ENCODE peak calls at places on chromosome 9, in six cellular contexts. One of them, this sample, is unnamed. For H3K4me1, the result is how much of the 10 kb centered on the place peaks cover.

GRCh38 chr9:34079181-34079580 is 30.5 kb upstream of the UBAP2 start:
- DNase-seq in esophagus muscularis mucosa: no peak
- DNase-seq in H1: no peak
- DNase-seq in transverse colon: no peak
- DNase-seq in prostate gland: no peak
- DNase-seq in suprapubic skin: no peak
- DNase-seq in this sample: no peak

GRCh38 chr9:4228606-4229005 is 71.3 kb downstream of the GLIS3 start:
- DNase-seq in esophagus muscularis mucosa: no peak
- DNase-seq in H1: no peak
- DNase-seq in transverse colon: no peak
- DNase-seq in prostate gland: no peak
- DNase-seq in suprapubic skin: no peak
- DNase-seq in this sample: no peak

GRCh38 chr9:68446836-68447235 is 90.4 kb downstream of the PGM5 start:
- DNase-seq in esophagus muscularis mucosa: no peak
- DNase-seq in H1: no peak
- DNase-seq in transverse colon: peak
- DNase-seq in prostate gland: peak
- DNase-seq in suprapubic skin: no peak
- DNase-seq in this sample: no peak

GRCh38 chr9:87007711-87008360 is 60.5 kb upstream of the GAS1 start:
- DNase-seq in esophagus muscularis mucosa: no peak
- DNase-seq in H1: no peak
- DNase-seq in transverse colon: no peak
- DNase-seq in prostate gland: no peak
- DNase-seq in suprapubic skin: no peak
- DNase-seq in this sample: no peak

GRCh38 chr9:68979538-68980314 is 34.2 kb downstream of the PRKACG start:
- DNase-seq in esophagus muscularis mucosa: no peak
- DNase-seq in H1: no peak
- DNase-seq in transverse colon: peak
- DNase-seq in prostate gland: no peak
- DNase-seq in suprapubic skin: no peak
- DNase-seq in this sample: no peak

GRCh38 chr9:87077986-87078385 is 130.7 kb upstream of the GAS1 start:
- DNase-seq in esophagus muscularis mucosa: no peak
- DNase-seq in H1: no peak
- DNase-seq in transverse colon: no peak
- DNase-seq in prostate gland: no peak
- DNase-seq in suprapubic skin: no peak
- DNase-seq in this sample: no peak

GRCh38 chr9:117075636-117076035 is 339.2 kb downstream of the ASTN2 start:
- DNase-seq in esophagus muscularis mucosa: no peak
- DNase-seq in H1: no peak
- DNase-seq in transverse colon: no peak
- DNase-seq in prostate gland: no peak
- DNase-seq in suprapubic skin: no peak
- DNase-seq in this sample: no peak

GRCh38 chr9:18910858-18911257 is 122.2 kb downstream of the SAXO1 start:
- DNase-seq in esophagus muscularis mucosa: peak
- DNase-seq in H1: no peak
- DNase-seq in transverse colon: no peak
- DNase-seq in prostate gland: no peak
- DNase-seq in suprapubic skin: no peak
- DNase-seq in this sample: no peak

GRCh38 chr9:7785813-7786212 is 13.8 kb downstream of the DMAC1 start:
- DNase-seq in esophagus muscularis mucosa: no peak
- DNase-seq in H1: no peak
- DNase-seq in transverse colon: no peak
- DNase-seq in prostate gland: no peak
- DNase-seq in suprapubic skin: no peak
- DNase-seq in this sample: no peak

GRCh38 chr9:126698756-126699155 is 85.0 kb downstream of the LMX1B start:
- DNase-seq in esophagus muscularis mucosa: no peak
- DNase-seq in H1: no peak
- DNase-seq in transverse colon: no peak
- DNase-seq in prostate gland: no peak
- DNase-seq in suprapubic skin: no peak
- DNase-seq in this sample: no peak

GRCh38 chr9:136882109-136882946 is 4.0 kb upstream of the TRAF2 start:
- DNase-seq in esophagus muscularis mucosa: no peak
- DNase-seq in H1: no peak
- DNase-seq in transverse colon: peak
- DNase-seq in prostate gland: no peak
- DNase-seq in suprapubic skin: no peak
- DNase-seq in this sample: peak

GRCh38 chr9:36210722-36211121 is 20.0 kb downstream of the CLTA start:
- DNase-seq in esophagus muscularis mucosa: no peak
- DNase-seq in H1: no peak
- DNase-seq in transverse colon: no peak
- DNase-seq in prostate gland: no peak
- DNase-seq in suprapubic skin: no peak
- DNase-seq in this sample: no peak

GRCh38 chr9:4114569-4115505 is 185.0 kb downstream of the GLIS3 start:
- DNase-seq in esophagus muscularis mucosa: no peak
- DNase-seq in H1: no peak
- DNase-seq in transverse colon: no peak
- DNase-seq in prostate gland: no peak
- DNase-seq in suprapubic skin: no peak
- DNase-seq in this sample: no peak

GRCh38 chr9:76887951-76888350 is 18.0 kb downstream of the PRUNE2 start:
- DNase-seq in esophagus muscularis mucosa: no peak
- DNase-seq in H1: no peak
- DNase-seq in transverse colon: no peak
- DNase-seq in prostate gland: no peak
- DNase-seq in suprapubic skin: no peak
- DNase-seq in this sample: no peak

GRCh38 chr9:10366171-10366779 is 246.5 kb downstream of the PTPRD start:
- DNase-seq in esophagus muscularis mucosa: no peak
- DNase-seq in H1: no peak
- DNase-seq in transverse colon: no peak
- DNase-seq in prostate gland: peak
- DNase-seq in suprapubic skin: no peak
- DNase-seq in this sample: no peak

GRCh38 chr9:93594041-93594756 is 17.8 kb downstream of the PHF2 start:
- DNase-seq in esophagus muscularis mucosa: no peak
- DNase-seq in H1: peak
- DNase-seq in transverse colon: peak
- DNase-seq in prostate gland: no peak
- DNase-seq in suprapubic skin: peak
- DNase-seq in this sample: peak
- H3K4me1 ChIP-seq in esophagus muscularis mucosa: half or more
- H3K4me1 ChIP-seq in H1: under half
- H3K4me1 ChIP-seq in transverse colon: under half
- H3K4me1 ChIP-seq in prostate gland: under half
- H3K4me1 ChIP-seq in suprapubic skin: half or more
- H3K4me1 ChIP-seq in this sample: under half

DNA sequence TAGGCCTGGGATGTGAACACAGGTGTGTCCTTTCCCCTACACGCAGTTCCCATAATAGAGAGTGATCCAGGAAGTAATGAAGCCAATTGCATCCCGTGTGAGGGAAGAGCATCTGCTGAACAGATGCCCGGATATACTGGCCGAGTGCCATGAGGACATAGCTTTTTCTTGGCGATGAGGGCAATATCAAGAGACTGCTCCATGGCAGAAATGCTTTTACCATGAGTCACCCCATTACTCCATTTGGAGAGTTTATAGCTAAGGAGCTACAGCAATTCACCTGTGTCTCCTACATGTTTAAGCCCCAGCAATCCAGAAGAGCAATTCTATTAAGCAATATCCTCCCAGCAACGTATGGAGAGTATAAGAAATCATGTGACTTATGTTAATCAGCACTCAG is 222.0 kb upstream of the KLF4 start:
- DNase-seq in esophagus muscularis mucosa: no peak
- DNase-seq in H1: no peak
- DNase-seq in transverse colon: peak
- DNase-seq in prostate gland: no peak
- DNase-seq in suprapubic skin: no peak
- DNase-seq in this sample: peak
- TF ChIP-seq POLR2AphosphoS5 in esophagus muscularis mucosa: peak
- TF ChIP-seq POLR2AphosphoS5 in H1: no peak
- TF ChIP-seq POLR2AphosphoS5 in transverse colon: no peak
- TF ChIP-seq POLR2AphosphoS5 in prostate gland: no peak
- TF ChIP-seq POLR2AphosphoS5 in suprapubic skin: no peak
- TF ChIP-seq POLR2AphosphoS5 in this sample: no peak

DNA sequence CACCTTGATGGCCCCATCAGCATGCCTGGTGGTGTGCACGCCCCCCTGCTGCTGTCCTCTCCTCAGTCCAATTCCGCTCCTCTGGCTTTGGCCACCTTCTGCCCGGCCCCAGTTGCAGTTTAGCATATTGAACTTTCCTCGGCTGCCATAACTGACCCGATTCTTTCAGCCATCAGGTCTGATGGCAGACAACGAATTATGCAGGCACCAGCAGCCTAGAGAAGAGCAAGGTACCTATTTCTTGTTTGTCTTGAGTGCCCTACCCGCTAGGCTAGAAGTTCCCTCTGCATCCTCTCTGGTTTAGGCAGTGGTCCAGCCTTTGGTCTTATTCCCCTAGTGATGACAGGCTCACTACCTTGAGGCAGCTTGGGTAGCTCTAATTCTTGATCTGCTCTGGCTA is 43.0 kb upstream of the SLC25A51 start:
- DNase-seq in esophagus muscularis mucosa: no peak
- DNase-seq in H1: no peak
- DNase-seq in transverse colon: no peak
- DNase-seq in prostate gland: no peak
- DNase-seq in suprapubic skin: no peak
- DNase-seq in this sample: no peak
- H3K4me1 ChIP-seq in esophagus muscularis mucosa: under half
- H3K4me1 ChIP-seq in H1: under half
- H3K4me1 ChIP-seq in transverse colon: under half
- H3K4me1 ChIP-seq in prostate gland: under half
- H3K4me1 ChIP-seq in suprapubic skin: under half
- H3K4me1 ChIP-seq in this sample: under half

GRCh38 chr9:109014267-109015025 is 1.1 kb upstream of the CTNNAL1 start:
- DNase-seq in esophagus muscularis mucosa: no peak
- DNase-seq in H1: no peak
- DNase-seq in transverse colon: peak
- DNase-seq in prostate gland: no peak
- DNase-seq in suprapubic skin: no peak
- DNase-seq in this sample: no peak
- TF ChIP-seq POLR2AphosphoS5 in esophagus muscularis mucosa: peak
- TF ChIP-seq POLR2AphosphoS5 in H1: no peak
- TF ChIP-seq POLR2AphosphoS5 in transverse colon: no peak
- TF ChIP-seq POLR2AphosphoS5 in prostate gland: no peak
- TF ChIP-seq POLR2AphosphoS5 in suprapubic skin: no peak
- TF ChIP-seq POLR2AphosphoS5 in this sample: no peak